ENCODE peak calls at places on chromosomes 12 and 14, in nine cellular contexts. B, M, O, X, Q, F, K, S and I are unnamed samples.
A peak's percentile ranks its signal among the peaks of the same experiment; 100 is the strongest.

GRCh38 chr14:95730126-95730525 is 16.2 kb upstream of the TCL1A start:
- DNase-seq in B (no peak), M (no peak), O (no peak), X (no peak), Q (no peak), F (no peak), K (no peak), S (no peak), I (no peak)

GRCh38 chr12:64824500-64825142 is at the start of gene TBC1D30:
- DNase-seq in B (peak; percentile 26), M (peak; percentile 31), O (no peak), X (no peak), Q (peak; percentile 43), F (no peak), K (peak; percentile 43), S (peak; percentile 59), I (no peak)

GRCh38 chr12:15583804-15584203 is 205.4 kb downstream of the EPS8 start:
- DNase-seq in B (no peak), M (no peak), O (no peak), X (no peak), Q (no peak), F (no peak), K (no peak), S (no peak), I (no peak)

GRCh38 chr14:90049390-90049789 is 12.4 kb upstream of the KCNK13 start:
- DNase-seq in B (no peak), M (no peak), O (no peak), X (no peak), Q (no peak), F (no peak), K (no peak), S (no peak), I (no peak)

GRCh38 chr12:64299628-64300027 is 77.5 kb upstream of the KICS2 start:
- DNase-seq in B (no peak), M (no peak), O (no peak), X (no peak), Q (no peak), F (no peak), K (no peak), S (no peak), I (no peak)

GRCh38 chr12:3836641-3837040 is 36.6 kb downstream of the PARP11 start:
- DNase-seq in B (no peak), M (no peak), O (no peak), X (no peak), Q (no peak), F (no peak), K (no peak), S (no peak), I (no peak)

GRCh38 chr12:93080994-93081809 is 152.1 kb upstream of the EEA1 start:
- DNase-seq in B (no peak), M (no peak), O (no peak), X (no peak), Q (no peak), F (no peak), K (no peak), S (no peak), I (no peak)

GRCh38 chr14:92783813-92784431 is 10.2 kb upstream of the GOLGA5 start:
- DNase-seq in B (no peak), M (no peak), O (peak; percentile 26), X (no peak), Q (no peak), F (peak; percentile 25), K (peak; percentile 11), S (peak; percentile 64), I (no peak)

GRCh38 chr14:32307881-32308582 is 21.1 kb upstream of the AKAP6 start:
- DNase-seq in B (no peak), M (no peak), O (no peak), X (no peak), Q (no peak), F (no peak), K (no peak), S (no peak), I (peak; percentile 59)

GRCh38 chr14:92513966-92514843 is 624 bp downstream of the RIN3 start:
- DNase-seq in B (peak; percentile 31), M (no peak), O (peak; percentile 41), X (peak; percentile 36), Q (peak; percentile 64), F (no peak), K (no peak), S (peak; percentile 19), I (peak; percentile 58)

GRCh38 chr12:26153421-26154154 is 28.8 kb upstream of the BHLHE41 start:
- DNase-seq in B (peak; percentile 45), M (no peak), O (no peak), X (no peak), Q (peak; percentile 26), F (no peak), K (no peak), S (peak; percentile 14), I (no peak)

GRCh38 chr12:11576104-11576503 is 73.4 kb upstream of the ETV6 start:
- DNase-seq in B (no peak), M (no peak), O (no peak), X (no peak), Q (no peak), F (no peak), K (no peak), S (no peak), I (no peak)

GRCh38 chr14:105999361-106000028 is 473.1 kb downstream of the TMEM121 start:
- DNase-seq in B (no peak), M (no peak), O (peak; percentile 63), X (no peak), Q (no peak), F (no peak), K (no peak), S (no peak), I (peak; percentile 76)

GRCh38 chr14:89312937-89313336 is 104.1 kb downstream of the FOXN3 start:
- DNase-seq in B (no peak), M (no peak), O (no peak), X (no peak), Q (no peak), F (no peak), K (no peak), S (no peak), I (no peak)

GRCh38 chr12:110577717-110578521 is 5.2 kb downstream of the PPTC7 start:
- DNase-seq in B (no peak), M (no peak), O (peak; percentile 37), X (peak; percentile 11), Q (no peak), F (no peak), K (no peak), S (no peak), I (no peak)
- H3K4me3 ChIP-seq in B (no peak overlapping the region), M (no peak overlapping the region), O (peak overlapping the region; percentile 23), X (peak overlapping the region; percentile 26), Q (peak overlapping the region; percentile 4), F (no peak overlapping the region), K (no peak overlapping the region), S (no peak overlapping the region), I (no peak overlapping the region)

GRCh38 chr12:54216580-54217308 is 28.0 kb upstream of the SMUG1 start:
- DNase-seq in B (peak; percentile 71), M (peak; percentile 59), O (peak; percentile 78), X (peak; percentile 80), Q (peak; percentile 74), F (peak; percentile 63), K (peak; percentile 84), S (peak; percentile 92), I (peak; percentile 74)
- H3K4me1 ChIP-seq in B (peaks cover 11% of the 10 kb centered on the region), M (no peaks in the 10 kb centered on the region), O (peaks cover 33% of the 10 kb centered on the region), X (peaks cover 30% of the 10 kb centered on the region), Q (peaks cover 4% of the 10 kb centered on the region), F (peaks cover 40% of the 10 kb centered on the region), K (peaks cover 10% of the 10 kb centered on the region), S (peaks cover 7% of the 10 kb centered on the region), I (peaks cover 13% of the 10 kb centered on the region)

DNA sequence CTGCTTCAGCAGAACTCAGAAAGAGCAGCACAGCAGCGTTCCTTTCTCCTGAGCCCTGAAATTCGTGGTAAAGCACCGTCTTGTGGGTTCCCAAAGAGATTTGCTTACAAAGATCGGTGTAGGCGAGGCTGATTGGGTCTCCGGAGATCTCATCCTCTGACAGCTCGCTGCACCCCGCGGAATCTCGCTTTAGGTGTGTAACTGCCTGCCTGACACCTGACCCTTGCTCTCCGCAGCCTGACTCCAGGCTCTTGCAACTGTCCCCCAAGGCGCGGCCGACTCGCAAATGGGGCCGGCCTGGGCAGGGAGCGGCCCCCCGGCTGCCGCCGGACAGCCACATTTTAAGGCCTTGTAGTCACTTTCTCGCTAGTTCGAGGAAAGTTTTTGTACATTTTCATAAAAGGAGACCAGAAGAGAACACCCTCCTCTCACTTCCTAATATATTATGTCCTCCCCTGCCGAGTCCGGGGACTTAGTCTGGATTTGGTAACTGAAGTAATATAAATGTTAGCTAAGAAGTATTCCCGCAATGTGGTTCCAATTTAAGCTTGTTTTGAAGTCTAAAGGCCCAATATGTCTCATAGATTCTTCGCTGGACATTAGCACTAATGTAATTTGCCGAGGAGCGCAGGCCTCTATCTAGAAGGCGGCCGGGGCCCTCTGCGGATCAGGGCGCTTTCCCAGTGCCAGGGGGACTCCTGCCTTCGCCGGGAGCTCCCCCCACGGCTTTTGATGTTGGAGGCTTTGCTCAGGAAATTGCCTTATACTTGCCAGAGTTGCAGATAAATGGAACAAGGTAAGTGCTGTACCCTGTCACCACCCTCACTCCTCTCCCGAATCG is 177.3 kb upstream of the CDKN3 start:
- DNase-seq in B (no peak), M (no peak), O (no peak), X (no peak), Q (no peak), F (no peak), K (no peak), S (peak; percentile 56), I (no peak)
- H3K4me3 ChIP-seq in B (no peak overlapping the region), M (no peak overlapping the region), O (no peak overlapping the region), X (no peak overlapping the region), Q (peak overlapping the region; percentile 22), F (peak overlapping the region; percentile 16), K (peak overlapping the region; percentile 22), S (peak overlapping the region; percentile 8), I (no peak overlapping the region)

DNA sequence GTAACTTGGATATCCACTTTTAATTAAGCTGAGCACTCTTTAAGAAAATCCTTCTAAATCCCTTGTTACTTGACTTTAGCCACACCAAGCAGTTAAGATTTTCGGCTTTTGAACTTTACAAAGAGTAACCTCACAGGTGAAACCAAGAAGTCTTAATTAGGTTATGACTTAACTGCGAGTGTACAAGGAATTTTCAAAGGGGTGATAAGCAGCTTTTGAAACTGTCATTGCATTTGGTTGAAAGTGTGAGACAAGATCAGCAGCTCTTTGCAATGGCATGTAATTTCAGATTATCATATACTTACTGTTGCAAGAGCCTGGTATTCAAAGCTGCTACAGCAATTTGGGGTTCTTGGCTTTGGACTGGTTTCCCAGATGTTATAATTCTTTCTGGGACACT is 137.5 kb downstream of the TMEM117 start:
- DNase-seq in B (no peak), M (no peak), O (no peak), X (no peak), Q (no peak), F (no peak), K (no peak), S (no peak), I (no peak)
- H3K4me1 ChIP-seq in B (no peaks in the 10 kb centered on the region), M (no peaks in the 10 kb centered on the region), O (no peaks in the 10 kb centered on the region), X (no peaks in the 10 kb centered on the region), Q (no peaks in the 10 kb centered on the region), F (no peaks in the 10 kb centered on the region), K (no peaks in the 10 kb centered on the region), S (peaks cover 6% of the 10 kb centered on the region), I (no peaks in the 10 kb centered on the region)

GRCh38 chr14:96799489-96800056 is 2.4 kb downstream of the VRK1 start:
- DNase-seq in B (no peak), M (no peak), O (no peak), X (no peak), Q (no peak), F (no peak), K (no peak), S (no peak), I (no peak)
- H3K4me3 ChIP-seq in B (no peak overlapping the region), M (no peak overlapping the region), O (no peak overlapping the region), X (no peak overlapping the region), Q (no peak overlapping the region), F (no peak overlapping the region), K (no peak overlapping the region), S (no peak overlapping the region), I (no peak overlapping the region)